ENCODE peak calls at places on chromosomes 3 and 15, in seven cellular contexts. U is heart right ventricle; G is stimulated activated CD4-positive, alpha-beta T cell treated with anti-CD3 and anti-CD28 coated beads, Interleukin-4, amount 100 ng/mL, for 48 hours; P is AG08395; L is fibroblast of mammary gland; Y is NCI-H1092 treated with DMSO at 0.1 percent for 48 hours; V is C1 segment of cervical spinal cord. M is an unnamed sample.

GRCh38 chr15:65388306-65389080 is 10.7 kb upstream of the IGDCC3 start:
- DNase-seq in U (no peak), G (no peak), P (no peak), L (no peak), Y (no peak), V (no peak), M (no peak)

GRCh38 chr15:39471791-39472190 is 109.1 kb upstream of the THBS1 start:
- DNase-seq in U (no peak), G (no peak), P (no peak), L (no peak), Y (no peak), V (no peak), M (no peak)

GRCh38 chr15:96339662-96340347 is 9.3 kb downstream of the NR2F2 start:
- DNase-seq in U (no peak), G (no peak), P (no peak), L (peak; percentile 42), Y (no peak), V (no peak), M (no peak)

GRCh38 chr15:39594056-39594763 is 13.3 kb downstream of the THBS1 start:
- DNase-seq in U (no peak), G (no peak), P (no peak), L (peak; percentile 20), Y (no peak), V (no peak), M (no peak)

GRCh38 chr15:92601940-92602593 is 53.5 kb downstream of the FAM174B start:
- DNase-seq in U (no peak), G (no peak), P (no peak), L (no peak), Y (no peak), V (no peak), M (no peak)

GRCh38 chr3:188284455-188285212 is 130.7 kb downstream of the LPP start:
- DNase-seq in U (no peak), G (no peak), P (no peak), L (no peak), Y (no peak), V (no peak), M (no peak)

GRCh38 chr3:156448300-156448699 is 106.6 kb downstream of the SSR3 start:
- DNase-seq in U (no peak), G (no peak), P (peak; percentile 57), L (peak; percentile 62), Y (no peak), V (no peak), M (no peak)

GRCh38 chr3:149245738-149246451 is 24.3 kb upstream of the CP start:
- DNase-seq in U (no peak), G (no peak), P (peak; percentile 72), L (peak; percentile 78), Y (no peak), V (no peak), M (no peak)

GRCh38 chr3:87088984-87089841 is 98.3 kb upstream of the VGLL3 start:
- DNase-seq in U (peak; percentile 39), G (no peak), P (peak; percentile 84), L (peak; percentile 63), Y (no peak), V (peak; percentile 89), M (peak; percentile 47)

GRCh38 chr3:72036899-72037298 is 252.0 kb upstream of the PROK2 start:
- DNase-seq in U (no peak), G (no peak), P (peak; percentile 84), L (peak; percentile 87), Y (no peak), V (no peak), M (no peak)